ENCODE peak calls at places on chromosome 9, in five cellular contexts. N, Y, F, O and T are unnamed samples.

GRCh38 chr9:135887585-135888050 is 19.7 kb downstream of the CAMSAP1 start:
- DNase-seq in F (no peak), Y (no peak), O (no peak), N (no peak), T (peak)

GRCh38 chr9:127714916-127715442 is 484 bp downstream of the PTRH1 start:
- DNase-seq in F (peak), Y (no peak), O (no peak), N (no peak), T (no peak)

GRCh38 chr9:114082017-114082735 is 4.1 kb upstream of the AMBP start:
- DNase-seq in O (peak), N (peak), F (peak), Y (no peak), T (peak)

GRCh38 chr9:22040760-22041159 is 31.7 kb upstream of the CDKN2B start:
- DNase-seq in N (no peak), Y (no peak), O (no peak), F (peak), T (no peak)

GRCh38 chr9:93600504-93600903 is 24.1 kb downstream of the PHF2 start:
- DNase-seq in O (no peak), Y (no peak), F (no peak), N (no peak), T (peak)

GRCh38 chr9:113589890-113590289 is 126.4 kb downstream of the RGS3 start:
- DNase-seq in N (no peak), O (no peak), F (peak), Y (no peak), T (no peak)

GRCh38 chr9:106691629-106692028 is 171.3 kb upstream of the ZNF462 start:
- DNase-seq in Y (no peak), N (no peak), O (no peak), F (no peak), T (no peak)

GRCh38 chr9:37992924-37993349 is 76.1 kb downstream of the SHB start:
- DNase-seq in N (no peak), Y (no peak), O (no peak), F (no peak), T (no peak)

GRCh38 chr9:71506821-71507220 is 261.5 kb downstream of the CEMIP2 start:
- DNase-seq in O (peak), Y (no peak), N (no peak), F (peak), T (no peak)

GRCh38 chr9:79812507-79813261 is 240.9 kb downstream of the TLE4 start:
- DNase-seq in N (no peak), Y (no peak), F (no peak), O (no peak), T (no peak)

GRCh38 chr9:91186311-91187101 is 175.2 kb downstream of the AUH start:
- DNase-seq in O (no peak), F (no peak), N (no peak), Y (no peak), T (no peak)

GRCh38 chr9:105157178-105157583 is 87.3 kb upstream of the SLC44A1 start:
- DNase-seq in F (peak), N (no peak), O (no peak), Y (no peak), T (peak)

GRCh38 chr9:12958708-12959107 is 183.9 kb downstream of the LURAP1L start:
- DNase-seq in N (no peak), Y (no peak), O (no peak), F (no peak), T (no peak)

GRCh38 chr9:84928419-84928818 is 258.9 kb downstream of the NTRK2 start:
- DNase-seq in F (no peak), N (no peak), O (no peak), Y (no peak), T (no peak)

GRCh38 chr9:136721339-136722092 is 9.1 kb downstream of the DIPK1B start:
- DNase-seq in F (peak), N (no peak), O (no peak), Y (no peak), T (peak)

GRCh38 chr9:132946624-132947295 is 2.3 kb upstream of the TSC1 start:
- DNase-seq in O (no peak), F (peak), N (peak), Y (peak), T (peak)

GRCh38 chr9:80061940-80062339 is 490.2 kb downstream of the TLE4 start:
- DNase-seq in O (peak), N (no peak), Y (no peak), F (peak), T (no peak)

GRCh38 chr9:114549677-114550330 is 37.8 kb upstream of the ATP6V1G1 start:
- DNase-seq in F (no peak), Y (no peak), N (no peak), O (peak), T (no peak)

DNA sequence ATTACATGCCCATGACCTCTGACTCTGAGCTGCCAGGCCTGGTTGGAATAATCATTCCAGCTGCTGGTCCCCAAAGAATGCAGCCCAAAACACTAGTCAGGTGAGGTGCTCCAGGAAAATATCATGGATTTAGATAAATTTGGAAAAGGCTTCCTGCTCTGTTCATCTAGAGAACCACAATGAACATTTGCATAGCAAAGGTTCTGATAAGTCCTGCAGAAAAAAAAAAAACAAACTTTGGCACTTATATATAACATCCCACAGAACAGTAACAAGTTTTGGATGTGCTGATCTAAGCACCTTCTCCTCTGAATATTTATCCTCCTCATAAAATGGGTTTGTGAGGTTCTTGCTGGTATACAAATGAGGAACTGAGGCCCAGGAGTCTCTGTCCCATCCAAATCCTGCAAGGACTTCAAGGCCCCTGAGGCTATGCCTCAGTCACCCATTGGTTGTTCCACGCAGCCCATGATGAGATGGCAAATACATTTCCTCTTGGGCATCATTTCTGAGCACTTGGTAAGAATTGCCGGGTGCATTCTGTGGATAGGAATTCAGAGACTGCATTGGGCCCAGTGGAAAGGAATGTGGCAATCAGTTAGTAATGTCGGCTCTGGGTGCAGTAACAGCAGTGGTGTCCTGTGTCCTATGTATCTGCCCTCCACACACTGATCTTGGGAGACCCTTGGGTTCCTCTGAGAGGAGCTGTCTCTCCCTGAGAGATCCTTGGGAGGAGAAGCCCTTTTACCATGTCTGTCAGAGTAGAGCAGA is 73.4 kb upstream of the ASS1 start:
- DNase-seq in F (no peak), Y (no peak), O (no peak), N (no peak), T (no peak)
- H2BK12ac ChIP-seq in F (no peak), Y (no peak), O (no peak), N (no peak), T (no peak)

GRCh38 chr9:98099898-98100297 is 19.1 kb downstream of the TRIM14 start:
- DNase-seq in Y (no peak), F (no peak), O (no peak), N (no peak), T (no peak)
- H2BK12ac ChIP-seq in Y (no peak), F (no peak), O (no peak), N (no peak), T (no peak)

DNA sequence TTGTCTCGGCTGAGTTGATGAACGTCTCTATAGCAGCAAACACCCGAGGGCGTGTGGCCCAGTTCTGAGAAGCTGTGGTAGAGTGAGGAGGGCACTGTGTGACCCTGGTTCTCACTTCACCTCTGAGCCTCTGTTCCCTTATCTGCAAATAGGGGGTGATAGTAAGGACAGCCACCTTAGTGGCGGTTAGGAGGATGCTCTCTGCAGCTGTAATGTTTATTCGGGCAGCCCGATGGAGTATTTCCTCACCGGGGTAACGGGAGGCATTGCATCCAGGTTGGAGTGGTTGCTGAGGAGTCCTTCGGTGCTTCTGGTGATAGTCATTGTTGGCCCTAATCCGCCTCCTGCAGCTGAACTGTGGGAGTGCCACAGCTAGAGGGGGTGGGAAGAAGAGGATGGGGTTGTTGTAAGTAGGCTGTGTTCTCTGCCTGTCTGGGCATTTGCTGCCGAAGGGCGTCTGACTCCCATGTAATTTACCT is 13.9 kb downstream of the PRRC2B start:
- DNase-seq in N (no peak), Y (no peak), F (peak), O (peak), T (peak)
- H2BK12ac ChIP-seq in N (no peak), Y (no peak), F (no peak), O (no peak), T (no peak)

GRCh38 chr9:81755721-81756120 is 66.4 kb upstream of the TLE1 start:
- DNase-seq in O (no peak), N (no peak), F (no peak), Y (no peak), T (no peak)
- H2BK12ac ChIP-seq in O (no peak), N (no peak), F (no peak), Y (no peak), T (no peak)

DNA sequence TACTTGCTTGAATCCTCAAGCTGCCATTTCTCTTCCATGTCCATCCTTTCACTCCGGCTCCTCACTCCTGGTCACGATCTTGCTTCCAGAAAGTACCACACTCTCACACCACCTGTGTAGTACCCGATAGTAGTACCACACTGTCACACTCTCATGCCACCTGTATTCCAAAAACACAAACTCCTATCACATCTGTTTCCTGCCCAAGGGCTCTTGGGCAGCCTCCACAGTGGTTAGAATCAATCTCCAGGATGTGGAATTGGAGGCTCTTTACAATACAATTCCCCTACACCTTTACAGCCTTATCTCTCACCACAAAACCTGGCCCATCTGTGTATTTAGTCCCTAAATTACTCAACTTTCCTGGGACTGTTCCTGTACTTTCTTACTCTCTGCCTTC is 130.6 kb downstream of the GNAQ start:
- DNase-seq in O (no peak), N (no peak), F (no peak), Y (no peak), T (no peak)
- H2BK12ac ChIP-seq in O (no peak), N (no peak), F (no peak), Y (no peak), T (no peak)

GRCh38 chr9:17081351-17081750 is 53.5 kb upstream of the CNTLN start:
- DNase-seq in O (no peak), F (no peak), N (no peak), Y (no peak), T (no peak)
- H2BK12ac ChIP-seq in O (no peak), F (no peak), N (no peak), Y (no peak), T (no peak)